ENCODE peak calls at places on chromosomes 7 and 10, in ten cellular contexts. G, V, E, B, F, M, Y, P, S and X are unnamed samples.

GRCh38 chr10:76329891-76330575 is 898.6 kb downstream of the LRMDA start:
- DNase-seq in S (no peak), F (no peak), Y (no peak), V (no peak), P (no peak), B (no peak), M (no peak), G (peak; percentile 37), E (no peak), X (peak; percentile 78)

GRCh38 chr7:154698726-154699291 is 304.1 kb downstream of the PAXIP1 start:
- DNase-seq in S (no peak), B (no peak), G (no peak), E (no peak), P (peak; percentile 49), M (no peak), V (no peak), Y (no peak), F (no peak), X (no peak)

GRCh38 chr7:31114593-31115343 is 62.7 kb downstream of the ADCYAP1R1 start:
- DNase-seq in F (no peak), V (peak; percentile 58), M (peak; percentile 52), Y (no peak), E (no peak), P (peak; percentile 68), G (peak; percentile 62), S (no peak), B (no peak), X (peak; percentile 28)

GRCh38 chr10:24707445-24707844 is 16.2 kb downstream of the ARHGAP21 start:
- DNase-seq in B (peak; percentile 12), F (no peak), M (no peak), S (no peak), G (no peak), P (no peak), V (no peak), Y (no peak), E (no peak), X (no peak)

GRCh38 chr7:70838292-70838907 is 293.5 kb upstream of the GALNT17 start:
- DNase-seq in M (no peak), Y (no peak), G (no peak), E (no peak), F (no peak), P (no peak), V (no peak), S (no peak), B (no peak), X (no peak)

GRCh38 chr10:5551531-5552375 is 27.0 kb downstream of the CALML3 start:
- DNase-seq in B (peak; percentile 64), V (peak; percentile 75), F (no peak), M (no peak), E (peak; percentile 90), P (no peak), S (no peak), Y (peak; percentile 46), G (no peak), X (no peak)

GRCh38 chr10:116316533-116316932 is 7.7 kb upstream of the CCDC172 start:
- DNase-seq in F (no peak), S (no peak), Y (no peak), P (no peak), G (no peak), E (no peak), V (no peak), B (no peak), M (no peak), X (no peak)

GRCh38 chr7:2009541-2010001 is 223.2 kb downstream of the MAD1L1 start:
- DNase-seq in Y (peak; percentile 44), M (no peak), G (no peak), B (no peak), E (no peak), S (no peak), V (no peak), P (no peak), F (no peak), X (no peak)

GRCh38 chr10:21385996-21386620 is 139.4 kb downstream of the SKIDA1 start:
- DNase-seq in P (no peak), B (no peak), E (no peak), G (no peak), Y (no peak), M (peak; percentile 50), V (no peak), S (no peak), F (no peak), X (no peak)

GRCh38 chr10:49299816-49300139 is 808 bp downstream of the C10orf71 start:
- DNase-seq in P (no peak), V (no peak), B (no peak), E (no peak), G (no peak), M (no peak), Y (no peak), F (no peak), S (no peak), X (no peak)

GRCh38 chr10:119315128-119316001 is 108.0 kb downstream of the GRK5 start:
- DNase-seq in E (peak; percentile 35), V (peak; percentile 32), S (peak; percentile 73), G (peak; percentile 84), M (peak; percentile 43), F (no peak), B (peak; percentile 84), Y (no peak), P (no peak), X (peak; percentile 85)

DNA sequence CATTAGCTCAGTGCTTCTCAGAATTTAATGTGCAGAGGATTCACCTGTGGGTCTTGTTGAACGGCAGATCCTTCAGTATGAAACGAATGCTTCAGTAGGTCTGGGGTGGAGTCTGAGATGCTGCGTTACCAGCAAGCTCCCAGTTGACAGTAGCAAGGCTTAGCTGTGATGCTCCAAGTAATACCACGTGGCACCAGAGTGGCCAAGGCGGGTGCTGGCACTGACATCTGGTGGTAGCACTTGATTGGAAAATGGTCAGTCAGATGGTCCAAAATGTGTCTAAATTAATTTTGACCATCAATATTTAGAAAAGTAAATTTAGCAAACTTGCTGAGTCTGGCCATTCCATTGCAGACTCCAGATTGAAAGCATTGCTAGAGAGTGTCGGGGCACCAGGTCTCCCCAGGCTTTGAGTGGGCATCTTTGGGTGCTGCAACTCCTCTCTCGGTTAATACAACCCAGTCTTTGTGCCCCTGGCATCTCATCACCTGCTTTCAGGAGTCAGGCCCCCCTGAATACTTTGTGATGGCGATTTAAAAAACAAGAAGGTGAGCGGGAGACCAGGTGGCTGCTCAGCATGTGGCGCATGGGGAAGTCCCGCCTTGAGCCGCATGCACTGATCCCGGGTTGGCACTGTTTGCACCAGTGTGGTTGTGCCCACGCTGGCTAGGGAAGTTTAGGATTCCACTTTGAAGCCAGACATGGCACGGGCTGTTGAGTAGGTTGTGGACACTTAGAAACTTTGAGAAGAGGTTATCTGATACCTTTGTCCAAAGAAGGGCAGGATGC is 130.0 kb downstream of the NT5C2 start:
- DNase-seq in P (no peak), E (no peak), G (no peak), M (no peak), Y (no peak), B (no peak), F (no peak), V (peak; percentile 12), S (no peak), X (no peak)
- TF ChIP-seq CTCF in P (peak; percentile 19), E (no peak), G (no peak), M (peak; percentile 36), Y (no peak), B (no peak), F (no peak), V (no peak), S (no peak), X (no peak)

GRCh38 chr7:12066561-12066960 is 144.5 kb upstream of the TMEM106B start:
- DNase-seq in E (no peak), B (no peak), Y (no peak), V (peak; percentile 56), F (no peak), P (no peak), S (no peak), M (peak; percentile 1), G (no peak), X (no peak)

GRCh38 chr7:12064716-12065115 is 146.4 kb upstream of the TMEM106B start:
- DNase-seq in S (no peak), B (no peak), G (no peak), V (no peak), P (no peak), E (no peak), M (no peak), F (no peak), Y (no peak), X (no peak)

GRCh38 chr7:12069757-12070156 is 141.3 kb upstream of the TMEM106B start:
- DNase-seq in B (no peak), Y (no peak), V (no peak), S (no peak), M (peak; percentile 61), G (no peak), E (no peak), F (no peak), P (no peak), X (no peak)

GRCh38 chr7:12066004-12066403 is 145.1 kb upstream of the TMEM106B start:
- DNase-seq in Y (no peak), S (no peak), G (no peak), B (no peak), F (no peak), E (no peak), M (no peak), V (peak; percentile 46), P (no peak), X (no peak)

GRCh38 chr7:12067156-12067831 is 143.8 kb upstream of the TMEM106B start:
- DNase-seq in E (peak; percentile 72), G (peak; percentile 75), F (peak; percentile 60), B (peak; percentile 18), P (peak; percentile 64), S (no peak), M (peak; percentile 89), V (peak; percentile 89), Y (no peak), X (no peak)
- TF ChIP-seq CTCF in E (peak; percentile 64), G (peak; percentile 82), F (peak; percentile 69), B (peak; percentile 71), P (peak; percentile 48), S (peak; percentile 11), M (peak; percentile 92), V (peak; percentile 85), Y (peak; percentile 65), X (peak; percentile 62)

GRCh38 chr7:92051655-92052054 is 82.6 kb downstream of the CYP51A1 start:
- DNase-seq in M (no peak), P (no peak), S (no peak), E (no peak), Y (no peak), F (no peak), B (no peak), G (no peak), V (no peak), X (no peak)
- TF ChIP-seq CTCF in M (no peak), P (no peak), S (no peak), E (no peak), Y (no peak), F (no peak), B (no peak), G (no peak), V (no peak), X (no peak)

DNA sequence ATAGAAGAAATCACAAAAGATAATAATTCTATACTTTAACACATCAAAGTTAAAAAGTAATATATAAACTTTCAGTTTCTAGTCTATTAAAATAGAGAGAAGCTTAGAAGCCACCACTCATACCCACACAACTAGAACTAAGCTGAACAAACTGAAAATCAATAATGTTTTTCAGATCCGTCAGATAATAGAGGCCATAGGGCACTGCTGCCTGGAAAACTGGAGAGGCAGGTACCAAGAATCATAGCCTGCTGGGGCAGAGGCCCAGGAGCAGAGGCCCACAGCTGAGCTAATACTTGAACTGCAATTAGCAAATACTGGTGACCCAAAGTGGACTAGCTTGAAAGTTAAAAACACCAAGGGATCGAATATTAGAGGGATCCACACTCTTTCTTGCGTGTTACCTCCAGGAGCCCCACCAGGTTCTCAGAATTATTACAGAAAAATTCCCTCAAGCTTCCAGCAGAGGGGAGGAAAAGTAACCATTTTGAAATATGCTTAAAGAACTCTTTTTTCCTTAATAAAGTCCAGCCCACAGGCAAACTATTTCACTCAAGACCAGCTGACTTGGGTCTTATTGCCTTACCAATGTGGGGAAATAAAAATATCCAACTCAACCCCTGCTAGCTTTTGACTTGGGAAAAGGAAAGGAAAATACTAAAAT is 774.1 kb upstream of the IGFBP3 start:
- DNase-seq in S (no peak), G (no peak), V (peak; percentile 86), F (no peak), E (no peak), B (no peak), P (no peak), M (no peak), Y (no peak), X (peak; percentile 25)
- TF ChIP-seq CTCF in S (no peak), G (peak; percentile 17), V (peak; percentile 16), F (no peak), E (no peak), B (no peak), P (no peak), M (no peak), Y (no peak), X (no peak)